ENCODE peak calls at places on chromosomes 7 and 10, in four cellular contexts. N, A, P and I are unnamed samples.

GRCh38 chr7:30900053-30900452 is 11.6 kb upstream of the AQP1 start:
- DNase-seq in N (no peak), A (no peak), P (no peak), I (no peak)

GRCh38 chr7:79212334-79212733 is 241.1 kb downstream of the MAGI2 start:
- DNase-seq in N (no peak), A (no peak), P (no peak), I (no peak)

GRCh38 chr10:30821994-30822692 is 192.6 kb upstream of the LYZL2 start:
- DNase-seq in N (peak), A (no peak), P (no peak), I (no peak)

GRCh38 chr7:77759294-77759889 is 38.8 kb downstream of the TMEM60 start:
- DNase-seq in N (peak), A (peak), P (peak), I (peak)

GRCh38 chr10:79491171-79491835 is 21.0 kb upstream of the EIF5AL1 start:
- DNase-seq in N (no peak), A (no peak), P (no peak), I (no peak)

GRCh38 chr7:117775826-117776623 is 97.2 kb downstream of the CTTNBP2 start:
- DNase-seq in N (no peak), A (no peak), P (no peak), I (no peak)

GRCh38 chr7:43625453-43625852 is 42.5 kb downstream of the STK17A start:
- DNase-seq in N (no peak), A (no peak), P (no peak), I (no peak)

GRCh38 chr7:131040467-131040932 is 287.2 kb upstream of the MKLN1 start:
- DNase-seq in N (peak), A (no peak), P (peak), I (peak)

GRCh38 chr7:95840953-95841950 is 68.9 kb downstream of the DYNC1I1 start:
- DNase-seq in N (no peak), A (no peak), P (no peak), I (peak)

GRCh38 chr7:23467281-23467680 is 3.0 kb downstream of the IGF2BP3 start:
- DNase-seq in N (no peak), A (no peak), P (no peak), I (no peak)

GRCh38 chr7:140209866-140210609 is 33.3 kb upstream of the KDM7A start:
- DNase-seq in N (no peak), A (no peak), P (no peak), I (no peak)

GRCh38 chr7:82413237-82413636 is 30.3 kb downstream of the CACNA2D1 start:
- DNase-seq in N (peak), A (no peak), P (no peak), I (peak)

GRCh38 chr10:114174462-114175190 is 623 bp upstream of the CCDC186 start:
- DNase-seq in N (peak), A (peak), P (no peak), I (no peak)

GRCh38 chr7:80740778-80741545 is 102.5 kb downstream of the CD36 start:
- DNase-seq in N (no peak), A (no peak), P (no peak), I (no peak)

GRCh38 chr7:6705959-6706665 is 635 bp downstream of the ZNF12 start:
- DNase-seq in N (peak), A (peak), P (no peak), I (peak)

GRCh38 chr7:108114117-108114841 is 15.9 kb downstream of the LAMB4 start:
- DNase-seq in N (peak), A (no peak), P (no peak), I (peak)

GRCh38 chr7:1679966-1680730 is 10.1 kb downstream of the ELFN1 start:
- DNase-seq in N (no peak), A (no peak), P (no peak), I (no peak)

GRCh38 chr7:14835399-14835798 is 67.2 kb downstream of the DGKB start:
- DNase-seq in N (peak), A (no peak), P (peak), I (peak)

GRCh38 chr10:132292287-132292971 is 15.3 kb downstream of the STK32C start:
- DNase-seq in N (no peak), A (no peak), P (no peak), I (no peak)

GRCh38 chr7:26346611-26347200 is 55.0 kb downstream of the SNX10 start:
- DNase-seq in N (no peak), A (no peak), P (no peak), I (peak)

GRCh38 chr10:132328738-132329137 is 3.3 kb upstream of the LRRC27 start:
- DNase-seq in N (no peak), A (no peak), P (no peak), I (no peak)

GRCh38 chr7:29091722-29092121 is 54.6 kb downstream of the CPVL start:
- DNase-seq in N (no peak), A (no peak), P (no peak), I (no peak)

GRCh38 chr7:92002720-92003119 is 62.1 kb downstream of the AKAP9 start:
- DNase-seq in N (no peak), A (no peak), P (no peak), I (no peak)

GRCh38 chr10:44008270-44008916 is 359.7 kb upstream of the ZNF32 start:
- DNase-seq in N (no peak), A (no peak), P (no peak), I (no peak)

GRCh38 chr7:16136896-16137295 is 284.4 kb downstream of the CRPPA start:
- DNase-seq in N (no peak), A (no peak), P (no peak), I (no peak)

GRCh38 chr10:78211476-78212110 is 177.9 kb downstream of the RPS24 start:
- DNase-seq in N (peak), A (no peak), P (peak), I (no peak)